ENCODE peak calls at places on chromosomes 1 and 21, in eight cellular contexts. C, G, Z, H, W, P, R and Q are unnamed samples.

GRCh38 chr1:84539972-84540371 is 33.6 kb upstream of the GNG5 start:
- DNase-seq in C (no peak), G (no peak), Z (no peak), H (no peak), W (no peak), P (no peak), R (peak), Q (no peak)

GRCh38 chr21:31203371-31204054 is 140.5 kb downstream of the TIAM1 start:
- DNase-seq in C (no peak), G (no peak), Z (no peak), H (no peak), W (no peak), P (no peak), R (no peak), Q (no peak)

GRCh38 chr1:100342391-100342790 is 9.9 kb upstream of the CDC14A start:
- DNase-seq in C (no peak), G (no peak), Z (no peak), H (no peak), W (no peak), P (no peak), R (no peak), Q (no peak)

GRCh38 chr1:109240158-109241152 is 8.9 kb upstream of the CELSR2 start:
- DNase-seq in C (peak), G (no peak), Z (no peak), H (peak), W (no peak), P (no peak), R (peak), Q (no peak)

GRCh38 chr1:6625579-6626149 is 996 bp downstream of the THAP3 start:
- DNase-seq in C (peak), G (no peak), Z (no peak), H (no peak), W (no peak), P (peak), R (peak), Q (no peak)

GRCh38 chr21:33350676-33351075 is 25.9 kb downstream of the IFNAR1 start:
- DNase-seq in C (no peak), G (no peak), Z (no peak), H (no peak), W (no peak), P (no peak), R (no peak), Q (no peak)

GRCh38 chr21:45974073-45975016 is 7.2 kb upstream of the COL6A1 start:
- DNase-seq in C (no peak), G (no peak), Z (no peak), H (peak), W (no peak), P (no peak), R (peak), Q (no peak)

GRCh38 chr1:11774753-11775152 is 12.8 kb downstream of the C1orf167 start:
- DNase-seq in C (no peak), G (no peak), Z (no peak), H (no peak), W (no peak), P (no peak), R (no peak), Q (no peak)

GRCh38 chr21:21003701-21004100 is 5.5 kb downstream of the NCAM2 start:
- DNase-seq in C (peak), G (no peak), Z (peak), H (no peak), W (no peak), P (no peak), R (no peak), Q (no peak)

GRCh38 chr1:19622204-19622603 is 21.9 kb upstream of the NBL1 start:
- DNase-seq in C (no peak), G (no peak), Z (no peak), H (no peak), W (no peak), P (no peak), R (no peak), Q (no peak)

GRCh38 chr1:163922743-163923186 is 601.0 kb downstream of the NUF2 start:
- DNase-seq in C (no peak), G (no peak), Z (no peak), H (no peak), W (no peak), P (peak), R (no peak), Q (no peak)

GRCh38 chr1:66916320-66916719 is 8.3 kb downstream of the DNAI4 start:
- DNase-seq in C (no peak), G (no peak), Z (no peak), H (no peak), W (no peak), P (no peak), R (no peak), Q (no peak)

GRCh38 chr1:38608202-38608864 is 251.2 kb downstream of the RRAGC start:
- DNase-seq in C (peak), G (peak), Z (no peak), H (peak), W (no peak), P (peak), R (no peak), Q (peak)

GRCh38 chr1:116373451-116374339 is 651 bp downstream of the ATP1A1 start:
- DNase-seq in C (peak), G (peak), Z (peak), H (peak), W (peak), P (peak), R (peak), Q (no peak)

GRCh38 chr1:180911640-180912161 is 996 bp upstream of the KIAA1614 start:
- DNase-seq in C (no peak), G (no peak), Z (peak), H (no peak), W (no peak), P (no peak), R (no peak), Q (no peak)

GRCh38 chr1:43358121-43358745 is 548 bp upstream of the CDC20 start:
- DNase-seq in C (peak), G (no peak), Z (peak), H (no peak), W (peak), P (peak), R (no peak), Q (no peak)

GRCh38 chr1:98316286-98316685 is 345.2 kb upstream of the SNX7 start:
- DNase-seq in C (peak), G (no peak), Z (no peak), H (no peak), W (no peak), P (no peak), R (peak), Q (no peak)